ENCODE peak calls at places on chromosomes 16 and 17, in six cellular contexts. C is PC-9, G is astrocyte, S is mammary epithelial cell, W is IMR-90, K is keratinocyte. T is an unnamed sample.

GRCh38 chr17:41687828-41688640 is 651 bp upstream of the EIF1 start:
- DNase-seq in C (peak), G (no peak), S (peak), W (peak), K (no peak), T (no peak)

GRCh38 chr17:36182176-36183000 is 6.0 kb upstream of the TBC1D3B start:
- DNase-seq in C (no peak), G (no peak), S (no peak), W (no peak), K (no peak), T (peak)

GRCh38 chr17:16122697-16123434 is 92.5 kb downstream of the NCOR1 start:
- DNase-seq in C (no peak), G (no peak), S (peak), W (peak), K (peak), T (peak)

GRCh38 chr17:12047977-12048376 is 27.3 kb downstream of the MAP2K4 start:
- DNase-seq in C (no peak), G (peak), S (no peak), W (no peak), K (no peak), T (no peak)

GRCh38 chr17:72706396-72706981 is 386.0 kb downstream of the SLC39A11 start:
- DNase-seq in C (no peak), G (no peak), S (no peak), W (no peak), K (no peak), T (no peak)

GRCh38 chr16:67843343-67843765 is 1.2 kb downstream of the THAP11 start:
- DNase-seq in C (no peak), G (no peak), S (no peak), W (peak), K (no peak), T (no peak)

GRCh38 chr17:350706-351435 is 1.7 kb downstream of the RPH3AL start:
- DNase-seq in C (peak), G (peak), S (peak), W (no peak), K (peak), T (peak)

GRCh38 chr17:13003927-13004326 is 13.9 kb downstream of the ELAC2 start:
- DNase-seq in C (no peak), G (no peak), S (no peak), W (no peak), K (no peak), T (no peak)

GRCh38 chr17:46736100-46736499 is 82.4 kb downstream of the WNT3 start:
- DNase-seq in C (peak), G (no peak), S (no peak), W (no peak), K (no peak), T (no peak)

GRCh38 chr17:38617967-38618760 is 12.4 kb upstream of the SRCIN1 start:
- DNase-seq in C (no peak), G (no peak), S (no peak), W (no peak), K (no peak), T (no peak)

GRCh38 chr17:38741443-38741842 is 6.7 kb downstream of the PCGF2 start:
- DNase-seq in C (no peak), G (no peak), S (no peak), W (no peak), K (no peak), T (no peak)

GRCh38 chr16:80129791-80130190 is 411.0 kb upstream of the DYNLRB2 start:
- DNase-seq in C (no peak), G (no peak), S (no peak), W (no peak), K (no peak), T (no peak)

GRCh38 chr17:18191071-18191667 is 7.5 kb downstream of the ALKBH5 start:
- DNase-seq in C (no peak), G (no peak), S (no peak), W (no peak), K (no peak), T (no peak)

GRCh38 chr16:72768611-72769010 is 279.3 kb downstream of the ZFHX3 start:
- DNase-seq in C (no peak), G (no peak), S (no peak), W (no peak), K (no peak), T (no peak)

GRCh38 chr17:46192484-46193245 is 564 bp downstream of the KANSL1 start:
- DNase-seq in C (peak), G (peak), S (peak), W (peak), K (no peak), T (peak)

GRCh38 chr16:3180445-3180878 is 7.5 kb upstream of the OR1F1 start:
- DNase-seq in C (no peak), G (no peak), S (peak), W (no peak), K (no peak), T (no peak)

GRCh38 chr17:7557825-7558543 is 566 bp upstream of the TNFSF13 start:
- DNase-seq in C (peak), G (peak), S (peak), W (peak), K (no peak), T (peak)

GRCh38 chr16:69566437-69567030 is 768 bp downstream of the NFAT5 start:
- DNase-seq in C (no peak), G (peak), S (peak), W (peak), K (no peak), T (peak)

GRCh38 chr17:67565068-67565467 is 152.7 kb upstream of the NOL11 start:
- DNase-seq in C (no peak), G (no peak), S (no peak), W (no peak), K (no peak), T (no peak)

GRCh38 chr17:40251576-40251975 is 32.5 kb downstream of the WIPF2 start:
- DNase-seq in C (peak), G (peak), S (peak), W (peak), K (peak), T (peak)

GRCh38 chr17:63996430-63997182 is 1.5 kb upstream of the PRR29 start:
- DNase-seq in C (no peak), G (no peak), S (no peak), W (no peak), K (no peak), T (no peak)

GRCh38 chr17:63999680-64000531 is 1.8 kb downstream of the PRR29 start:
- DNase-seq in C (no peak), G (no peak), S (no peak), W (no peak), K (no peak), T (no peak)

GRCh38 chr17:63997341-63998048 is 656 bp upstream of the PRR29 start:
- DNase-seq in C (no peak), G (no peak), S (no peak), W (no peak), K (no peak), T (no peak)

GRCh38 chr17:63998721-63999679 is 849 bp downstream of the PRR29 start:
- DNase-seq in C (no peak), G (no peak), S (no peak), W (no peak), K (no peak), T (no peak)

GRCh38 chr17:63998050-63998720 is at the start of gene PRR29:
- DNase-seq in C (no peak), G (no peak), S (peak), W (peak), K (peak), T (peak)
- H2AFZ ChIP-seq in C (peak), G (peak), S (peak), W (peak), K (peak), T (peak)

DNA sequence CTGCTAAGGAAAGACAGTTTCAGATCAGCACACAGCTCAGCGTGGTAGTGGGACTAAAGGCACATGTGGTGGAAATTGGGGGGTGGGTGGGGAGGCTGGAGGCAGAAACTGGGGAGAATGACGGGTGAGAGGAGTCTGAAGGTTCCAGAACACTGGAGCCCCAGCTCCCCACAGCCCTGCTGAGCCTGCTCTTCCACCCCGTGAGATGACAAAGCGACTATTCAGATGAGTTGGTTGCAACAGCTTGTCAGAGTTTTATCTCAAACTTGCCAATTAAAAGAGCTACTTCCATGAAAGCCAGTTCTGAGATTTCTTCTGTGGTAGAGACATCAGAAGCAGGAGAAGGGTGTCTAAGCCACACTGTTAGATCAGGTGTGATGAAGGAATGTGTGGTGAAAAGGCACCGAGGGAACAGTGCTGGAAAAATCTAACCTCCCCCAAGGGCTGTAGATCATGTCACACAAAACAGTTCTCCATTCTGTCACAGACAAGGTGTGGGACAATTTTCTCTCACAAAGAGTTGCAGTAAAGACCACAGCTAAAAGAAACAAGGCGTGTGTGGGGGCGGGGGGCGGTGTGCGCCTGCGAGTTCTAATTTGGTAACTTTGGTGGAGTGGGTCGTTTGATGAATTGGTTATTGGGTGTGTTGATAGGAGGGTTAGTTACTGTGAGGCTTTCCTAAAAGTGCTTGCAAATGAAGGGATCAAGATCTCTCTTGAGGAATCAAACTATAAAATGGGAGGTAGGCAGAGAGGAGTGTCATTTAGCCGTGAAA is 39.0 kb downstream of the CCDC182 start:
- DNase-seq in C (no peak), G (no peak), S (no peak), W (no peak), K (no peak), T (no peak)
- H2AFZ ChIP-seq in C (no peak), G (no peak), S (no peak), W (no peak), K (no peak), T (no peak)

DNA sequence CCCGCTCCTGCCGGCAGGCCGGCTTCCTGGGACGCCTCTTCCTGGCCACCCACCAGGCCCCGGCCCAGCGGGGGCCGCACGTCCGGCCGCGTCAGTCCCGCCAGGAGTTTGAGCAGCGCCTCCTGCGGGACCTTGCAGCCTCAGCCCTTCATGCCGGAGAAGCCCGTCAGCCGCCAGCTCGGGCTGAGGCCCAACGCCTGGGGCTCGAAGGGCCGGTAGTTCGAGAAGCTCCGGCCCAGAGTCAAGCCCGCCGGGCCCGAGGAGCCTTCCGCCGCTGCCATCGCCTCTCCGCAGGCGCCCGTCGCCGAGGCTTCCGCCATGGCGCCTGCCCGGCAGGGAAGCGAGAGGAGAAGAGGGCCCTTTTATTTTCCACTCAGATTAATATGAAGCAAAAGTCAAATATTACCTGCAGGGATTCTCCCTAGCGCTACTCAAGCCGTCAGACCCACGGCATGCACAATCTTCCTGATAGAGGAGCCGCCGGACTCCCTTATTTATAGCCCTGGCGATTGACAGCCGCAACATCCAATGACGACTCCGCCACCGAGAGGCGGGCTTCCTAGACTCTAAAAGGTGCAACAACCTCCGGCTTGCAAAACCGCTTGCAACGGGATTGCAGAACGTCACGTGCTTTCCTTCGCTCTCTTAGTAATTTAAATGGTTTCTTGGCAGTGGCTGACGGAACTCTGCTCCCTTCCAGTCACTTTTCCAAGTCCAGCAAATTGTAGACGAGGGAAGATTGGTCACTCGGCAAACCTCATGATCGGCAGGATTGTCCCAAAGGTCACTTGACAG is at the start of gene SEPHS2:
- DNase-seq in C (peak), G (peak), S (peak), W (peak), K (peak), T (peak)
- H2AFZ ChIP-seq in C (peak), G (peak), S (peak), W (peak), K (peak), T (peak)

DNA sequence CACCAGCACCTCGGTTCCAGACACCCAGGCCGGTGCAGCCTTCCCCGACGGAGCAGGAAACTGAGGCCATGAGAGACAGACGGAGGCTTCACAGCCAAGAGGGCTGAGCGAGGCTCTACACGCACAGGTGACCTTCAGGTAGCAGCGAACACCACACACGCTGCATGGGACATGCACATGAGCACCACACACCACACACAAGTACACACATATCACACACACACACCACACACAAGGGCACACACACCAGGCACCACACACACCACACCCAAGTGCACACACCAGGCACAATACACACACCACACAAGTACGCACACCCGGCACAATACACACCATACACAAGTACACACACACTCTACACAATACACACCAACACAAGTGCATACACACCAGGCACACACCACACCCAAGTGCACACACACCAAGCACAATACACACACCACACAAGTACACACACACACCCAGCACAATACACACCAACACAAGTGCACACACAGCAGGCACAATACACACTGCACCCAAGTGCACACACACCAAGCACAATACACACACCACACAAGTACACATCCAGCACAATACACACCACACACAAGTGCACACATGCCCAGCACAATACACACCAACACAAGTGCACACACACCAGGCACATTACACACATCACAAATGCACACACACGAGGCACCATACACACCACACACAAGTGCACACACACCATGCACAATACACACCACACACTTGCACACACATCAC is 33.4 kb upstream of the ZNF469 start:
- DNase-seq in C (no peak), G (no peak), S (no peak), W (no peak), K (no peak), T (no peak)
- H2AFZ ChIP-seq in C (no peak), G (no peak), S (no peak), W (peak), K (no peak), T (no peak)

T was measured in fibroblast of lung.